ENCODE peak calls at places on chromosome 16, in four cellular contexts. One of them, this sample, is unnamed.

GRCh38 chr16:90001761-90002503 is 17.3 kb downstream of the DBNDD1 start:
- DNase-seq in heart left ventricle: no peak
- DNase-seq in foreskin keratinocyte: no peak
- DNase-seq in stimulated activated CD4-positive, alpha-beta T cell treated with anti-CD3 and anti-CD28 coated beads, Interleukin-15, amount 100 ng/mL, for 24 hours: no peak
- DNase-seq in this sample: no peak

GRCh38 chr16:88686062-88686438 is 257 bp downstream of the SNAI3 start:
- DNase-seq in heart left ventricle: no peak
- DNase-seq in foreskin keratinocyte: no peak
- DNase-seq in stimulated activated CD4-positive, alpha-beta T cell treated with anti-CD3 and anti-CD28 coated beads, Interleukin-15, amount 100 ng/mL, for 24 hours: peak
- DNase-seq in this sample: peak

GRCh38 chr16:16062023-16062932 is 112.9 kb downstream of the ABCC1 start:
- DNase-seq in heart left ventricle: no peak
- DNase-seq in foreskin keratinocyte: no peak
- DNase-seq in stimulated activated CD4-positive, alpha-beta T cell treated with anti-CD3 and anti-CD28 coated beads, Interleukin-15, amount 100 ng/mL, for 24 hours: peak
- DNase-seq in this sample: peak

GRCh38 chr16:17166095-17166494 is 304.7 kb downstream of the XYLT1 start:
- DNase-seq in heart left ventricle: no peak
- DNase-seq in foreskin keratinocyte: no peak
- DNase-seq in stimulated activated CD4-positive, alpha-beta T cell treated with anti-CD3 and anti-CD28 coated beads, Interleukin-15, amount 100 ng/mL, for 24 hours: no peak
- DNase-seq in this sample: no peak

GRCh38 chr16:49311823-49312222 is 30.2 kb upstream of the CBLN1 start:
- DNase-seq in heart left ventricle: no peak
- DNase-seq in foreskin keratinocyte: no peak
- DNase-seq in stimulated activated CD4-positive, alpha-beta T cell treated with anti-CD3 and anti-CD28 coated beads, Interleukin-15, amount 100 ng/mL, for 24 hours: no peak
- DNase-seq in this sample: no peak

GRCh38 chr16:89633064-89633631 is 19.7 kb downstream of the DPEP1 start:
- DNase-seq in heart left ventricle: no peak
- DNase-seq in foreskin keratinocyte: peak
- DNase-seq in stimulated activated CD4-positive, alpha-beta T cell treated with anti-CD3 and anti-CD28 coated beads, Interleukin-15, amount 100 ng/mL, for 24 hours: no peak
- DNase-seq in this sample: no peak

GRCh38 chr16:87880117-87880696 is 10.9 kb upstream of the SLC7A5 start:
- DNase-seq in heart left ventricle: no peak
- DNase-seq in foreskin keratinocyte: no peak
- DNase-seq in stimulated activated CD4-positive, alpha-beta T cell treated with anti-CD3 and anti-CD28 coated beads, Interleukin-15, amount 100 ng/mL, for 24 hours: no peak
- DNase-seq in this sample: no peak

GRCh38 chr16:89423709-89424260 is 66.6 kb downstream of the ANKRD11 start:
- DNase-seq in heart left ventricle: peak
- DNase-seq in foreskin keratinocyte: no peak
- DNase-seq in stimulated activated CD4-positive, alpha-beta T cell treated with anti-CD3 and anti-CD28 coated beads, Interleukin-15, amount 100 ng/mL, for 24 hours: no peak
- DNase-seq in this sample: no peak

GRCh38 chr16:1493746-1494094 is 560 bp downstream of the TELO2 start:
- DNase-seq in heart left ventricle: peak
- DNase-seq in foreskin keratinocyte: no peak
- DNase-seq in stimulated activated CD4-positive, alpha-beta T cell treated with anti-CD3 and anti-CD28 coated beads, Interleukin-15, amount 100 ng/mL, for 24 hours: peak
- DNase-seq in this sample: peak

GRCh38 chr16:8581923-8582580 is 8.3 kb downstream of the TMEM114 start:
- DNase-seq in heart left ventricle: no peak
- DNase-seq in foreskin keratinocyte: no peak
- DNase-seq in stimulated activated CD4-positive, alpha-beta T cell treated with anti-CD3 and anti-CD28 coated beads, Interleukin-15, amount 100 ng/mL, for 24 hours: no peak
- DNase-seq in this sample: no peak

GRCh38 chr16:70752381-70752780 is 48.6 kb downstream of the VAC14 start:
- DNase-seq in heart left ventricle: no peak
- DNase-seq in foreskin keratinocyte: no peak
- DNase-seq in stimulated activated CD4-positive, alpha-beta T cell treated with anti-CD3 and anti-CD28 coated beads, Interleukin-15, amount 100 ng/mL, for 24 hours: no peak
- DNase-seq in this sample: no peak

GRCh38 chr16:2468142-2468724 is 2.9 kb upstream of the NTN3 start:
- DNase-seq in heart left ventricle: peak
- DNase-seq in foreskin keratinocyte: peak
- DNase-seq in stimulated activated CD4-positive, alpha-beta T cell treated with anti-CD3 and anti-CD28 coated beads, Interleukin-15, amount 100 ng/mL, for 24 hours: peak
- DNase-seq in this sample: peak

GRCh38 chr16:53822936-53823529 is 119.1 kb downstream of the FTO start:
- DNase-seq in heart left ventricle: no peak
- DNase-seq in foreskin keratinocyte: peak
- DNase-seq in stimulated activated CD4-positive, alpha-beta T cell treated with anti-CD3 and anti-CD28 coated beads, Interleukin-15, amount 100 ng/mL, for 24 hours: peak
- DNase-seq in this sample: no peak

GRCh38 chr16:66440271-66440802 is 13.2 kb downstream of the BEAN1 start:
- DNase-seq in heart left ventricle: no peak
- DNase-seq in foreskin keratinocyte: no peak
- DNase-seq in stimulated activated CD4-positive, alpha-beta T cell treated with anti-CD3 and anti-CD28 coated beads, Interleukin-15, amount 100 ng/mL, for 24 hours: no peak
- DNase-seq in this sample: no peak

GRCh38 chr16:90046971-90047713 is 27.9 kb upstream of the DBNDD1 start:
- DNase-seq in heart left ventricle: no peak
- DNase-seq in foreskin keratinocyte: no peak
- DNase-seq in stimulated activated CD4-positive, alpha-beta T cell treated with anti-CD3 and anti-CD28 coated beads, Interleukin-15, amount 100 ng/mL, for 24 hours: no peak
- DNase-seq in this sample: no peak

GRCh38 chr16:58499615-58500328 is at the start of gene NDRG4:
- DNase-seq in heart left ventricle: no peak
- DNase-seq in foreskin keratinocyte: peak
- DNase-seq in stimulated activated CD4-positive, alpha-beta T cell treated with anti-CD3 and anti-CD28 coated beads, Interleukin-15, amount 100 ng/mL, for 24 hours: peak
- DNase-seq in this sample: peak

GRCh38 chr16:85836706-85837582 is 37.4 kb downstream of the COX4I1 start:
- DNase-seq in heart left ventricle: no peak
- DNase-seq in foreskin keratinocyte: no peak
- DNase-seq in stimulated activated CD4-positive, alpha-beta T cell treated with anti-CD3 and anti-CD28 coated beads, Interleukin-15, amount 100 ng/mL, for 24 hours: no peak
- DNase-seq in this sample: no peak

GRCh38 chr16:31664683-31665482 is 137.2 kb downstream of the AHSP start:
- DNase-seq in heart left ventricle: no peak
- DNase-seq in foreskin keratinocyte: peak
- DNase-seq in stimulated activated CD4-positive, alpha-beta T cell treated with anti-CD3 and anti-CD28 coated beads, Interleukin-15, amount 100 ng/mL, for 24 hours: no peak
- DNase-seq in this sample: no peak

This sample was measured in stimulated activated naive CD8-positive, alpha-beta T cell treated with anti-CD3 and anti-CD28 coated beads, Interleukin-15, Interleukin-2, amounts not matched to agents 100 U/mL and 50 U/mL, for 24 hours.